ENCODE peak calls at places on chromosomes 1 and 21, in seven cellular contexts. E is WERI-Rb-1, Z is pancreas, B is lung, W is IMR-90, I is fibroblast of pulmonary artery, F is cardiac muscle cell. V is an unnamed sample.

GRCh38 chr1:204583909-204584632 is 67.9 kb downstream of the MDM4 start:
- DNase-seq in E (no peak), Z (no peak), B (no peak), W (no peak), I (no peak), F (no peak), V (no peak)

GRCh38 chr1:223842784-223843183 is 3.0 kb downstream of the TP53BP2 start:
- DNase-seq in E (no peak), Z (no peak), B (no peak), W (no peak), I (no peak), F (no peak), V (no peak)

GRCh38 chr1:41784516-41785279 is 134.0 kb downstream of the HIVEP3 start:
- DNase-seq in E (no peak), Z (no peak), B (no peak), W (no peak), I (no peak), F (no peak), V (no peak)

GRCh38 chr1:7427901-7428300 is 343.2 kb upstream of the VAMP3 start:
- DNase-seq in E (no peak), Z (no peak), B (no peak), W (no peak), I (no peak), F (no peak), V (peak)

GRCh38 chr1:3522564-3523270 is 68.3 kb downstream of the ARHGEF16 start:
- DNase-seq in E (peak), Z (no peak), B (no peak), W (no peak), I (no peak), F (no peak), V (no peak)

GRCh38 chr1:65668368-65668767 is 124.3 kb upstream of the PDE4B start:
- DNase-seq in E (no peak), Z (no peak), B (no peak), W (no peak), I (no peak), F (no peak), V (no peak)

GRCh38 chr1:222390181-222390580 is 157.7 kb downstream of the HHIPL2 start:
- DNase-seq in E (no peak), Z (no peak), B (no peak), W (peak), I (no peak), F (no peak), V (peak)

GRCh38 chr1:14071581-14071980 is 371.6 kb downstream of the PRDM2 start:
- DNase-seq in E (no peak), Z (no peak), B (no peak), W (no peak), I (no peak), F (no peak), V (no peak)

GRCh38 chr1:7584157-7584556 is 186.9 kb upstream of the VAMP3 start:
- DNase-seq in E (no peak), Z (no peak), B (no peak), W (no peak), I (no peak), F (no peak), V (no peak)

GRCh38 chr1:212218911-212219310 is 66.3 kb upstream of the PPP2R5A start:
- DNase-seq in E (no peak), Z (no peak), B (no peak), W (peak), I (peak), F (peak), V (peak)

GRCh38 chr21:42063578-42064521 is 7.3 kb upstream of the UMODL1 start:
- DNase-seq in E (peak), Z (peak), B (peak), W (no peak), I (no peak), F (no peak), V (no peak)

GRCh38 chr1:42807056-42807668 is 9.8 kb upstream of the ERMAP start:
- DNase-seq in E (peak), Z (no peak), B (no peak), W (no peak), I (no peak), F (no peak), V (no peak)

GRCh38 chr1:152029144-152029936 is 7.5 kb downstream of the S100A11 start:
- DNase-seq in E (no peak), Z (no peak), B (no peak), W (peak), I (peak), F (peak), V (peak)

GRCh38 chr1:11594222-11594621 is 60.0 kb downstream of the FBXO2 start:
- DNase-seq in E (no peak), Z (no peak), B (no peak), W (peak), I (peak), F (peak), V (peak)

GRCh38 chr1:239368436-239369109 is 17.8 kb upstream of the CHRM3 start:
- DNase-seq in E (no peak), Z (no peak), B (no peak), W (no peak), I (no peak), F (no peak), V (no peak)

GRCh38 chr1:38605091-38605490 is 254.5 kb downstream of the RRAGC start:
- DNase-seq in E (no peak), Z (no peak), B (no peak), W (no peak), I (no peak), F (no peak), V (no peak)

GRCh38 chr1:210505601-210506564 is 177.2 kb downstream of the HHAT start:
- DNase-seq in E (no peak), Z (no peak), B (no peak), W (no peak), I (no peak), F (no peak), V (no peak)

GRCh38 chr1:904271-904950 is 19.3 kb upstream of the SAMD11 start:
- DNase-seq in E (peak), Z (peak), B (peak), W (peak), I (peak), F (peak), V (peak)

GRCh38 chr1:154358519-154358918 is 33.2 kb downstream of the ATP8B2 start:
- DNase-seq in E (no peak), Z (no peak), B (no peak), W (no peak), I (no peak), F (no peak), V (no peak)

GRCh38 chr1:214586621-214587020 is 16.4 kb upstream of the CENPF start:
- DNase-seq in E (no peak), Z (no peak), B (no peak), W (no peak), I (no peak), F (no peak), V (no peak)

GRCh38 chr1:150987928-150988327 is 5.8 kb downstream of the ANXA9 start:
- DNase-seq in E (no peak), Z (no peak), B (no peak), W (no peak), I (no peak), F (no peak), V (no peak)

GRCh38 chr1:2983706-2984398 is 37.4 kb upstream of the ACTRT2 start:
- DNase-seq in E (no peak), Z (no peak), B (no peak), W (no peak), I (no peak), F (no peak), V (no peak)

GRCh38 chr1:19639999-19640362 is 4.1 kb upstream of the NBL1 start:
- DNase-seq in E (no peak), Z (no peak), B (no peak), W (peak), I (no peak), F (no peak), V (no peak)

GRCh38 chr1:55716610-55717009 is 501.4 kb upstream of the USP24 start:
- DNase-seq in E (no peak), Z (no peak), B (no peak), W (peak), I (no peak), F (peak), V (peak)

GRCh38 chr1:117347907-117348306 is 19.3 kb upstream of the MAN1A2 start:
- DNase-seq in E (no peak), Z (no peak), B (no peak), W (no peak), I (no peak), F (no peak), V (no peak)

GRCh38 chr1:155052412-155053400 is 1.6 kb downstream of the ADAM15 start:
- DNase-seq in E (peak), Z (no peak), B (no peak), W (no peak), I (no peak), F (no peak), V (no peak)

DNA sequence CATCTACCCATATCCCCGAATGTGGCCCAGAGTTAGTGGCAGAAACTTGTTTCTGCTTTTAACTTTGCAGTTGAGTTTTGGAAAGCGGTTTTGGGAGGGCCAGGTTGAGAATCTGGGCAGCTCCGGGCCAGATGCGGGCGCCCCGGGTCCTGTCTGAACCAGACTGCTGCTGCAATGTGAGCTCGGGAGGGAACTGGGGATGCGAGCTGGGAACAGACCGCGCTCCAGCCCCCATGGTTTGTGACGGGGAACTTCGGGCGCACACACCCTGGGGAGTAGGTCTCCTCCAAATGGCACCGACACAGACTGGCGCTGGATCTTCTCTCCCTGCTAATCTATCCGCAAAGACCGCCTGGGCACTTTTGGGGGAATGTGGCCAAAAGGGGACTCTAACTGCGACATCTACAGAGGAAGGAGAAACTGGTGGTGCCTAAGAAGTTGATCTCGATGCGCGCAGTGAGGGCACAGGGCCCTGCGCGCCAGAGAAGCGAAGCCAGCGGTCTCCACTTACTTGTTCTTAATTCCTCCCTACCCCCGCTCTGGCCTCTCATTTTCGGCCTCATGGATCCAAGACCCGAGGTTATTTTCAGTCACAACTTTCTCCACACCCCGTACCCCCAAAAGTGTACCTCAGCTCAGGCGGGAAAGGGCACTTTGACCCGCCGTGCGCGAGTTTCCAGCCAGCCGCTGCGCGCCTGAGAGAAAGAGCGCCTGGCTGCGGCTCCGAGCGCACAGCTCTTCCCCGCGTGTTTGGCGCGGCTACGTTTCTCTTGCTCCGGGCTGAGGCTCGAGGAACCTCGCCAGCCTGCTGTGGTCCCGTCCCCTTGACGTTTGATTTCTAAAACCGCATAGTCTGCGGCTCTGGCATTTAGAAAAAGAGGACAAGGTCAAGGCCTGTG is 411.0 kb upstream of the ESRRG start:
- DNase-seq in E (no peak), Z (no peak), B (no peak), W (peak), I (peak), F (peak), V (peak)
- H3K4me3 ChIP-seq in E (peak), Z (peak), B (no peak), W (peak), I (peak), F (peak), V (peak)

GRCh38 chr1:8880068-8880676 is 1.7 kb upstream of the ENO1 start:
- DNase-seq in E (no peak), Z (peak), B (peak), W (peak), I (peak), F (peak), V (peak)
- TF ChIP-seq CTCF in E (no peak), Z (no peak), B (no peak), W (no peak), I (no peak), F (no peak), V (no peak)

DNA sequence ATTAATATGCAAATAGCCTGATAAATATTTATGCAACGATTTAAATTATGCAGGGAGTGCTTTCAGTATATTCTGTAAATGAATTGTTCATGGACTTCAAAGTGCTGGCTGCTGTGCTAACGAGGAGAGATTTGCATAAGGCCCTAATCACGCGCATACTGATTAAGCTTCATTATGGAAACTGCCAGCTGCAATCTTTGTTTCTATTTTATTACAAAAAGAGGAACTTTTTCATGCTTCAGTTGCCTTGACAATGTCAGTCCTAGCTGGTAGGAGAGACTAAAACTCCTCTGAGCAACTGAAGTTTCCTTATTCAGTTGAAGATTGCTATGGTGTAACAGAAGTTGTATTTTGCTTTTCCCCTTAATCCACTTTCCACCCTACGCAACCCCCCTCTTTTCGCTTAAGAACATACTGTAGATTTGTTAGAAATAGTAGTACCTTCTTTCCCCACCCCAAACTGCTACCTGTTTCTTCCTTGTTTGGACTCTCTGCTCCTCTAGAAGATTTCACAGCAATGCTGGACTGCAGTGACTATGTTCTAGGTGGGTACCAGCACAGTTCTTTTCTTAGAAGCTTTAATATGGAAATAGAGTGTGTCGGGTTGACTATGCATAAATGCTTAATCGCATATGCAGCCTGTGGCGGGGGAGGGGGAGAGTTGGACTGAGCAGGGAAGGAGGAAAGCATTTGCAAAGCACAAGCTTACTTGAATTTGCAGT is 108.2 kb downstream of the POU2F1 start:
- DNase-seq in E (peak), Z (no peak), B (no peak), W (peak), I (peak), F (no peak), V (no peak)
- H3K4me3 ChIP-seq in E (peak), Z (no peak), B (no peak), W (no peak), I (no peak), F (no peak), V (no peak)

GRCh38 chr1:109183339-109183738 is 30.4 kb upstream of the SARS1 start:
- DNase-seq in E (no peak), Z (no peak), B (no peak), W (no peak), I (no peak), F (no peak), V (no peak)
- TF ChIP-seq CTCF in E (no peak), Z (no peak), B (no peak), W (no peak), I (no peak), F (no peak), V (no peak)

DNA sequence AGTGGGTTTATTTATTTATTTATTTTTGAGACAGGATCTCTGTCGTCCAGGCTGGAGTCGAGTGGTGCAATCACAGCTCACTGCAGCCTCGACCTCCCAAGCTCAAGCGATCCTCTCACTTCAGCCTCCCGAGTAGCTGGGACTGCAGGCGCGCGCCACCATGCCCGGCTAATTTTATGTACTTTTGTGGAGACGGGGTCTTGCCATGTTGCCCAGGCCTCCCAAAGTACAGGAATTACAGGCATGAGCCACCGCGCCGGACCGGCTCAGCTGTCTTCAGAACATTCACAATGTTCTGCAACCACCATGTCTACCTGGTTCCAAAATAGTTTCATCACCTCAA is 406 bp upstream of the DNAJC8 start:
- DNase-seq in E (no peak), Z (no peak), B (no peak), W (no peak), I (no peak), F (no peak), V (no peak)
- H3K4me3 ChIP-seq in E (peak), Z (peak), B (no peak), W (no peak), I (no peak), F (peak), V (no peak)

DNA sequence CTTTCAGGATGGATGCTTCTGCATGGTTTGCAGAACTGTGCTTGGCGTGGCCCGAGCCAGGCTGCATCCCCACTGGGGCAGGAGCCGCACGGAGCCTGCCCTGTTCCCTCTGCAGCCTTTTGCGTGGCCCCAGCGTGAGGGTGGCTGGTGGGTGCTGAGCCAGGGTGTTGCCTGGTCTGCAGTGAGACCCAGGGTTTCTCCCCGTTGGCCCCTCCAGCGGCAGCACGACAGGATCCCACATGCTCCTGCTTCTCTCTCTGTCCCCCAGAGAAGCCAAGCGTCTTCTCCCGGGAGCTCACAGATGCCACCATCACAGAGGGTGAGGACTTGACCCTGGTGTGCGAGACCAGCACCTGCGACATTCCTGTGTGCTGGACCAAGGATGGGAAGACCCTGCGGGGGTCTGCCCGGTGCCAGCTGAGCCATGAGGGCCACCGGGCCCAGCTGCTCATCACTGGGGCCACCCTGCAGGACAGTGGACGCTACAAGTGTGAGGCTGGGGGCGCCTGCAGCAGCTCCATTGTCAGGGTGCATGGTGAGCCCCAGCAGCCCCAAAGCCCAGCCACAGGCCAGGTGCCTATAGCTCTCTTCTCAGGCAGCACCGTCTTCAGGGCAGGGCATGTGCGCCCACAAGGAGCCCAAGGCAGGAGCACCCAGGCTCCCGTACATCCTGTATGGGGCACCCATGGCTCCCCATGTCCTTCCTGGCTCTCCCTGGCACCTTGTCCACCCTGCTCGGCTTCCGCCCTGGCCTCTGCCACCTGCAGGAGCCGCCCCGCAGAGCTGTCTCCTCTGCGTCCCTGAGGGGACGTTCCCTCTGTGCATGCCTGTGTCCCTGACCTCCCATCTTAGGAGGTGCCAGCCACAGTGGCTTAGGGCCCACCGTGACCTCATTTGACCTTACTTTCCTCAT is 78.9 kb downstream of the OBSCN start:
- DNase-seq in E (no peak), Z (no peak), B (no peak), W (no peak), I (no peak), F (no peak), V (no peak)
- TF ChIP-seq CTCF in E (no peak), Z (no peak), B (no peak), W (no peak), I (no peak), F (no peak), V (no peak)

V was measured in cardiac fibroblast.